ENCODE peak calls at places on chromosome 21, in five cellular contexts. V, T, W, Z and F are unnamed samples.

GRCh38 chr21:34534522-34534921 is 22.5 kb upstream of the KCNE1 start:
- DNase-seq in V (no peak), T (no peak), W (no peak), Z (no peak), F (peak)

GRCh38 chr21:20994790-20995189 is 3.4 kb upstream of the NCAM2 start:
- DNase-seq in V (no peak), T (no peak), W (no peak), Z (no peak), F (no peak)

GRCh38 chr21:38037416-38037815 is 121.2 kb upstream of the KCNJ6 start:
- DNase-seq in V (no peak), T (no peak), W (peak), Z (no peak), F (peak)

GRCh38 chr21:20971296-20971921 is 26.8 kb upstream of the NCAM2 start:
- DNase-seq in V (peak), T (peak), W (no peak), Z (peak), F (peak)

GRCh38 chr21:23963454-23963853 is 1643.8 kb downstream of the MRPL39 start:
- DNase-seq in V (no peak), T (peak), W (no peak), Z (no peak), F (no peak)

GRCh38 chr21:20451051-20451450 is 547.2 kb upstream of the NCAM2 start:
- DNase-seq in V (no peak), T (no peak), W (peak), Z (no peak), F (no peak)

GRCh38 chr21:34553199-34553952 is 41.4 kb upstream of the KCNE1 start:
- DNase-seq in V (no peak), T (peak), W (peak), Z (no peak), F (peak)

GRCh38 chr21:44982558-44983244 is 42.9 kb downstream of the SLX9 start:
- DNase-seq in V (peak), T (peak), W (no peak), Z (no peak), F (peak)

GRCh38 chr21:14567557-14568279 is 21.6 kb upstream of the SAMSN1 start:
- DNase-seq in V (peak), T (no peak), W (no peak), Z (no peak), F (peak)

GRCh38 chr21:28737671-28738279 is 254.9 kb downstream of the LTN1 start:
- DNase-seq in V (no peak), T (peak), W (peak), Z (no peak), F (peak)

GRCh38 chr21:26091480-26092018 is 79.0 kb downstream of the APP start:
- DNase-seq in V (no peak), T (no peak), W (no peak), Z (no peak), F (no peak)
- TF ChIP-seq CTCF in V (no peak), T (peak), W (no peak), Z (no peak), F (peak)

DNA sequence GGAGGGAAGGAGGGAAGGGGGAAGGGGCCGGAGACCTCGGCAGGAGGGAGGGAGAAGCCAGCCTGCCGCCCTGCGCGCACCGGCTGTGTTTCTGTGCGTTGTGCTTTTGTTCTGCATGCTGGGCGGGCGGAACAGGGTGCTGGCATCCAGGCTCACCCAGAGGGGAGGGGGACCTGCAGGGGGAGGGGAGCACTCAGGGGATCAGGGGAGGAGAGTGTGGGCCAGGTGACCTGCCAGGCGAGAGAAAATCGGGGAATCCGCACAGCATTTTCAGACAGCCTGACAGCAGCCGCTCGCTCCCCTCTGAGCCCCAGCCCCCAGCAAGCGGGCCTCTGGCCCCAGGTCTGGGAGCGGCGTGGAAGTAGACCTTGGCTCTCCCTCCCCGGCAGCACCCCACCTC is 54.7 kb downstream of the RIPK4 start:
- DNase-seq in V (no peak), T (no peak), W (no peak), Z (no peak), F (no peak)
- H3K4me3 ChIP-seq in V (no peak), T (no peak), W (no peak), Z (no peak), F (no peak)

DNA sequence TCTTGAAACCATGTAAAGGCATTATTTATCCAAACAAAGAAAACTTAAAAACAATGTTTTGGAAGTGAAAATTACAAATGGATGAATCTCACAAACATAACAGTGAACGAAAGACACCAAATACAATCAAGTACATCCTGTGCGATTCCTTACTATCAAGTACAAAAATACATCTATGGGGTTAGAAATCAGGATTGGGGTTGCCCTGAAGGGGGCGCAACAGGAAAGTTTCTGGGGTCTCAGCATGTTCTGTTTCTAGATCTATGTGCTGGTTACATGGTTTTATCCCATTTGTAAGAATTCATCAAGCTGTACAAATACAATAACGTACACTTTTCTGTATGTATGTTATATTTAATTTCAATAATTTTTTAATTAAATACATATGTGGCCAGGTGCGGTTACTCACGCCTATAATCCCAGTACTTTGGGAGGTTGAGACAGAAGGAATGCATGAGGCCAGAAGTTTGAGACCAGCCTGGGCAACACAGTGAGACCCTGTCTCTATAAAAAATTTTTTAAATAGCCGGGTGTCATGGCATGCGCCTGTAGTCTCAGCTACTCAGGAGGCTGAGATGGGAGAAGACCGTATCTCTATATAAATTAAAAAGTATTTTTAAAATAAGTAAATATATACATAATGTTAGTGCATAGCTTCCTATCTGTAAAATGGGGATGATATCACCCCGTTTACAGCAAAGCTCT is 121.5 kb upstream of the SOD1 start:
- DNase-seq in V (no peak), T (no peak), W (no peak), Z (no peak), F (no peak)
- TF ChIP-seq CTCF in V (no peak), T (no peak), W (no peak), Z (no peak), F (no peak)

GRCh38 chr21:42117229-42118048 is 46.3 kb downstream of the UMODL1 start:
- DNase-seq in V (peak), T (peak), W (peak), Z (peak), F (peak)
- H3K4me3 ChIP-seq in V (peak), T (no peak), W (no peak), Z (no peak), F (no peak)

DNA sequence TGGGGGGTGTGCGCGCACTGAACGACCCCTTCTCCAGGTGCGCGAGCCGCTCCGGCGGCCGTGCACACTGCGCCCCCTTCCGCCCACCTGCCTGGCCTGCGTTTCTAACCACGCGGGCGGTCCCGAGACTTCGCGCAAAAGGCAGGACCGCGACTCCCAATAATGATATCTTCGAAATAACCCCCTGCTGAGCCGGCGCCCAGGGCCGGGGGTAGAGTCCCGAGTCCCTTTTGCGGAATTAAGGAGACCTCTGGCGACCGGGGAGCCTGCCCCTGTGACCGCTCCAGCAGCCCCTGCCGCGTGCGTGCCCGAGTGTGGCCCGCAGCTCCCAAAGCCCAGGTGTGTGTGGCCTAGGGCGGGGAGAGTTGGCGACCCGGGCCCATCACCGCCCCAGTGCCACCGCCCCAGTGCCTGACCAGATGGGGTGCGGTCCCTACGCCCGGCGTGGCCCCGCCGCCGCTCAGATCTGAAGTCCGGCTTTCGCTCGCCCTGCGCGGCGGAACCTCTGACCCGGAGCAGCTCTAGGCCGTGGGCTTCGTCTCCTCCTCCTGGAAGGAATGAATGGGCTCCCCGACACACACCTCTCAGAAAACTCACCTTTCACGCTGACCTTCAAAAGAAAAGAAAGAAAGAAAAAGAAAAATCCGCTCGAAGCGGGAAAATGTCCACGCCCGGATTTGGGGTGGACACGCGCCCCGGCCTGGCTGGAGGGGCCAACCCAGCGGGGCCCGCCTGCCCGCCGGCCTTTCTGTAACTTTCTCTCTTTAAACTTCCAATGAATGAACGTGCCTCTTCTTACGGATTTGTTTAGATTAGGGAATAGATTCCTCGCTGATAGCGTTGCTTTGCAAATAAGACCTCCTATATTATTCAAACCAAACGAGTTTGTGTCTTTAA is 5.5 kb upstream of the SIM2 start:
- DNase-seq in V (no peak), T (no peak), W (no peak), Z (no peak), F (no peak)
- TF ChIP-seq CTCF in V (no peak), T (peak), W (no peak), Z (no peak), F (no peak)

DNA sequence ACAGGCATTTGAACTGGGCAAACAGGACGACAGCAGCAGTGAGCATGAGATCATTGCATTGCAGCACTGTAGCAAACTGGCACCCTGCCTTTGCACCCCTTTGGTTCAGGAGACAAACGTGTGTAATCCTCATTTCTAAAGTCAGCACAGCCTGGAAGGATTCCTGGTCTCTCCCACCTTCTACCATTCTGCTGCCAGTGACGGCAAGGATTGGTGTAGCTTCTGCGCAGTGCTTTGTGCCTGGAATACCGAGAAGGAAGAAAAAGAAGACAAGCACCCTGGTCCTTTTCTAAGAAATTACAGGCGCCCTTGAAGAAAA is 805.3 kb downstream of the USP25 start:
- DNase-seq in V (peak), T (peak), W (peak), Z (peak), F (peak)
- H3K4me3 ChIP-seq in V (peak), T (no peak), W (peak), Z (no peak), F (peak)

DNA sequence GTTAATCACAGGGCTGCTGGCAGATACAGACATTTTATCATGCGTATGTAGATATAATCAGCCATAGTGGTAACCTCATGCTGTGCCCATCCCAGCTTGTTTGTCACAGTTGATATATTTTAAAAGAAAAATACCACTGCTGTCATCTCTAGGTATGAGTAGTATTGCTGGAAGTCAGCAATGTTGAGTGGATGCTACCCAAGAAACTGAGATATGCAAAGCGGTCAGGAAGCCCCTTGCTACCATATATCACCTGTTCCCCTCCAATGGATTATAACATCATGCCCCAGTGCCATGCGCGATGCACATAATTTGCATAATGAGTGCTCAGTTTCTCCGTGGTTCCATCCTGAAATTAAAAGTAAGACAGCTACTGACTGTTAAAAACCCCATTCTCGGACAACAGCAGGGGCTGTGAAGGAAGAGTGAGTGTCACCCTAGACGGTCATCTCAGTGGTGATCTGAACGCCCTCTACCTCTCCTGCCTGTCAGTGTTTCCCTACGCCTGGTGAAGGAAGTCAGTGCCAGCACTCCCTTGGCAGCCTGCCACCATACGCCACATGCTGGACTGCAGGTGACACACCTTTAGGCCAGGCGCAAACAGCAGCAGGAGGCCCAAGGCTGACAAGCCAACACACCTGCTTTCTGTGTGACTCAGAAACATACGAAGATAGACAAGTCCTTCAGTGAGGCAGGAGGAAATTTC is 2.7 kb downstream of the IL10RB start:
- DNase-seq in V (no peak), T (no peak), W (peak), Z (peak), F (no peak)
- TF ChIP-seq CTCF in V (no peak), T (no peak), W (no peak), Z (peak), F (no peak)